ENCODE peak calls at places on chromosomes 11 and 22, in nine cellular contexts. S, B, R, I, U, K, W, G and C are unnamed samples.

GRCh38 chr11:61927501-61927900 is 10.1 kb upstream of the RAB3IL1 start:
- DNase-seq in S (no peak), B (no peak), R (no peak), I (no peak), U (no peak), K (no peak), W (no peak), G (no peak), C (no peak)

GRCh38 chr22:40247976-40248375 is 70.3 kb downstream of the TNRC6B start:
- DNase-seq in S (no peak), B (no peak), R (no peak), I (no peak), U (no peak), K (no peak), W (no peak), G (no peak), C (peak)

GRCh38 chr11:45737056-45737455 is 67.9 kb upstream of the SLC35C1 start:
- DNase-seq in S (no peak), B (no peak), R (peak), I (no peak), U (no peak), K (no peak), W (no peak), G (no peak), C (no peak)

GRCh38 chr11:23359297-23359696 is 499.0 kb upstream of the CCDC179 start:
- DNase-seq in S (no peak), B (no peak), R (peak), I (no peak), U (no peak), K (peak), W (peak), G (no peak), C (no peak)

GRCh38 chr11:66567787-66568123 is 651 bp downstream of the CTSF start:
- DNase-seq in S (no peak), B (peak), R (no peak), I (no peak), U (no peak), K (no peak), W (no peak), G (no peak), C (no peak)

GRCh38 chr22:27480487-27480886 is 321.1 kb downstream of the MN1 start:
- DNase-seq in S (peak), B (peak), R (no peak), I (no peak), U (no peak), K (peak), W (peak), G (no peak), C (no peak)

GRCh38 chr11:66743271-66743968 is 14.4 kb upstream of the SPTBN2 start:
- DNase-seq in S (peak), B (no peak), R (no peak), I (peak), U (peak), K (no peak), W (no peak), G (no peak), C (no peak)

GRCh38 chr11:90204832-90205646 is 17.8 kb downstream of the CHORDC1 start:
- DNase-seq in S (peak), B (no peak), R (peak), I (no peak), U (no peak), K (peak), W (peak), G (peak), C (peak)

GRCh38 chr22:17576475-17576874 is 13.2 kb downstream of the SLC25A18 start:
- DNase-seq in S (no peak), B (no peak), R (peak), I (no peak), U (no peak), K (no peak), W (no peak), G (no peak), C (no peak)

GRCh38 chr11:9639985-9640384 is 23.9 kb upstream of the SWAP70 start:
- DNase-seq in S (no peak), B (no peak), R (no peak), I (no peak), U (no peak), K (no peak), W (no peak), G (no peak), C (no peak)

GRCh38 chr11:34274712-34275398 is 83.0 kb downstream of the ABTB2 start:
- DNase-seq in S (no peak), B (peak), R (peak), I (peak), U (peak), K (peak), W (no peak), G (no peak), C (no peak)

GRCh38 chr11:36288442-36289225 is 590 bp downstream of the COMMD9 start:
- DNase-seq in S (no peak), B (no peak), R (no peak), I (no peak), U (peak), K (no peak), W (no peak), G (no peak), C (no peak)

GRCh38 chr22:30245985-30246901 is at the start of gene LIF:
- DNase-seq in S (peak), B (no peak), R (peak), I (no peak), U (peak), K (peak), W (no peak), G (peak), C (peak)

GRCh38 chr11:111426615-111427014 is 47.5 kb upstream of the POU2AF1 start:
- DNase-seq in S (no peak), B (no peak), R (no peak), I (no peak), U (peak), K (no peak), W (no peak), G (no peak), C (no peak)

GRCh38 chr22:35334010-35334409 is 34.3 kb downstream of the TOM1 start:
- DNase-seq in S (no peak), B (no peak), R (no peak), I (no peak), U (no peak), K (no peak), W (no peak), G (no peak), C (peak)

GRCh38 chr11:65311197-65311631 is 3.5 kb upstream of the CDC42EP2 start:
- DNase-seq in S (peak), B (no peak), R (no peak), I (peak), U (no peak), K (no peak), W (no peak), G (no peak), C (no peak)

GRCh38 chr11:44016546-44017442 is 31.0 kb upstream of the ACCSL start:
- DNase-seq in S (no peak), B (no peak), R (no peak), I (no peak), U (no peak), K (peak), W (no peak), G (no peak), C (no peak)

GRCh38 chr11:45927332-45927683 is 4.9 kb downstream of the LARGE2 start:
- DNase-seq in S (no peak), B (peak), R (no peak), I (no peak), U (no peak), K (no peak), W (no peak), G (peak), C (peak)

GRCh38 chr11:44315947-44316387 is 6.0 kb upstream of the ALX4 start:
- DNase-seq in S (peak), B (no peak), R (peak), I (no peak), U (no peak), K (peak), W (no peak), G (no peak), C (no peak)

GRCh38 chr11:67373916-67374570 is 645 bp upstream of the CLCF1 start:
- DNase-seq in S (peak), B (no peak), R (peak), I (peak), U (peak), K (peak), W (peak), G (peak), C (peak)

GRCh38 chr22:41904450-41905410 is 10.1 kb downstream of the SHISA8 start:
- DNase-seq in S (no peak), B (no peak), R (no peak), I (no peak), U (no peak), K (no peak), W (no peak), G (no peak), C (no peak)

GRCh38 chr11:103901656-103902055 is 134.8 kb upstream of the DDI1 start:
- DNase-seq in S (no peak), B (no peak), R (no peak), I (no peak), U (no peak), K (no peak), W (no peak), G (no peak), C (no peak)

GRCh38 chr11:111417766-111418435 is 38.8 kb upstream of the POU2AF1 start:
- DNase-seq in S (no peak), B (no peak), R (peak), I (no peak), U (no peak), K (peak), W (no peak), G (no peak), C (no peak)

GRCh38 chr22:25112538-25113253 is 87.0 kb upstream of the CRYBB3 start:
- DNase-seq in S (no peak), B (no peak), R (no peak), I (no peak), U (peak), K (no peak), W (peak), G (no peak), C (no peak)

GRCh38 chr11:73195191-73196007 is 22.7 kb upstream of the P2RY2 start:
- DNase-seq in S (no peak), B (peak), R (no peak), I (no peak), U (peak), K (peak), W (peak), G (no peak), C (no peak)

GRCh38 chr11:27331984-27332383 is 31.0 kb downstream of the CCDC34 start:
- DNase-seq in S (no peak), B (no peak), R (peak), I (no peak), U (no peak), K (no peak), W (peak), G (no peak), C (no peak)

GRCh38 chr11:13114566-13115465 is 105.7 kb downstream of the RASSF10 start:
- DNase-seq in S (peak), B (no peak), R (no peak), I (peak), U (no peak), K (peak), W (peak), G (no peak), C (peak)

GRCh38 chr22:37431366-37431765 is 4.1 kb upstream of the ELFN2 start:
- DNase-seq in S (no peak), B (no peak), R (no peak), I (no peak), U (no peak), K (no peak), W (peak), G (no peak), C (no peak)

GRCh38 chr11:74870485-74870884 is 78.4 kb downstream of the XRRA1 start:
- DNase-seq in S (peak), B (no peak), R (peak), I (no peak), U (no peak), K (no peak), W (peak), G (peak), C (no peak)
- TF ChIP-seq CTCF in S (peak), B (no peak), R (peak), I (peak), U (no peak), K (no peak), W (peak), G (no peak), C (peak)

GRCh38 chr11:117949062-117949461 is 19.9 kb upstream of the TMPRSS13 start:
- DNase-seq in S (no peak), B (no peak), R (no peak), I (no peak), U (no peak), K (no peak), W (no peak), G (peak), C (no peak)

GRCh38 chr11:117946842-117947526 is 17.8 kb upstream of the TMPRSS13 start:
- DNase-seq in S (peak), B (peak), R (peak), I (peak), U (peak), K (peak), W (peak), G (peak), C (peak)

GRCh38 chr11:117953029-117953671 is 23.9 kb upstream of the TMPRSS13 start:
- DNase-seq in S (no peak), B (no peak), R (no peak), I (no peak), U (no peak), K (no peak), W (no peak), G (peak), C (peak)

GRCh38 chr11:117950999-117951961 is 22.1 kb upstream of the TMPRSS13 start:
- DNase-seq in S (no peak), B (no peak), R (no peak), I (no peak), U (no peak), K (no peak), W (no peak), G (peak), C (peak)

GRCh38 chr11:117950320-117950719 is 21.1 kb upstream of the TMPRSS13 start:
- DNase-seq in S (no peak), B (no peak), R (no peak), I (no peak), U (no peak), K (no peak), W (no peak), G (peak), C (peak)
- TF ChIP-seq CTCF in S (no peak), B (no peak), R (no peak), I (peak), U (no peak), K (peak), W (no peak), G (peak), C (no peak)

DNA sequence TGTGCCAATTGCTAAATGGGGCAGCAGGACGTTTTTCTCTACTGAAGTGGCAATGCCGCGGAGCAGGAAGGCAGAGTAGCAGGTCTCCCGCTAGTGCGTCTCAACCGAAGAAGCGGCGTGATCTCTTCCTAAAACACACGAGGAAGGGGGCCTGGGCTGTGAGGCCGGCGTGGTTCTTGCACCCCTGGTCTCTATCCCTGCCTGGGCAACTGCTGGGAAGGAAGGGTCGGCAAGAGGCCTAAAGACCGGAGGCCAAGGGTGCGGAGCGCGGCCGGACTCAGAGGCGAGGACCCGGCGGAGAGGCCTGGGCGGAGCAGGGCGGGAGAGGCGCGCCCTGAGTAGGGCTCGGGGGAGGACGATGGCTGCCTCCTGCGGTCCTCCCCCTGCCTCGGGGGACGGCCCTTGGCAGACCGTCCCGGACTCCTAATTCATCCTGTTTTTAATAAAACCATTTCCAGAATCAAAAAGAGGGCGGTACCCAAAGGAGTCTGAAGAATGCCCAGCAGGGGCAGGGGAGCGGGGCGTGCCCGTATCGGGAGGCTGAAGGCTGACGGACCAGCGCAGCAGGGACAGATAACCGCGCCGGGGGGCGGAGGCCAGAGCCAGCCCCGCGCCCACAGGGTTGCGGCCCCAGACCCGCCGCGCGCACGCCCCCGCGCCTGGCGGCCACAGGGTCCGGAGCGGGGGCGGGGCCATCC is 559 bp upstream of the APLP2 start:
- DNase-seq in S (peak), B (peak), R (peak), I (no peak), U (no peak), K (peak), W (no peak), G (no peak), C (peak)
- TF ChIP-seq CTCF in S (no peak), B (no peak), R (peak), I (peak), U (no peak), K (no peak), W (peak), G (no peak), C (no peak)

GRCh38 chr11:1919428-1920127 is at the start of gene TNNT3:
- DNase-seq in S (peak), B (no peak), R (no peak), I (no peak), U (no peak), K (no peak), W (no peak), G (peak), C (no peak)

GRCh38 chr11:1916986-1917522 is 2.4 kb upstream of the TNNT3 start:
- DNase-seq in S (no peak), B (no peak), R (no peak), I (no peak), U (no peak), K (no peak), W (no peak), G (peak), C (no peak)

GRCh38 chr11:1918436-1919315 is 827 bp upstream of the TNNT3 start:
- DNase-seq in S (no peak), B (no peak), R (no peak), I (no peak), U (no peak), K (no peak), W (no peak), G (peak), C (no peak)

GRCh38 chr11:1916132-1916985 is 3.1 kb upstream of the TNNT3 start:
- DNase-seq in S (no peak), B (no peak), R (no peak), I (no peak), U (no peak), K (no peak), W (no peak), G (peak), C (peak)

DNA sequence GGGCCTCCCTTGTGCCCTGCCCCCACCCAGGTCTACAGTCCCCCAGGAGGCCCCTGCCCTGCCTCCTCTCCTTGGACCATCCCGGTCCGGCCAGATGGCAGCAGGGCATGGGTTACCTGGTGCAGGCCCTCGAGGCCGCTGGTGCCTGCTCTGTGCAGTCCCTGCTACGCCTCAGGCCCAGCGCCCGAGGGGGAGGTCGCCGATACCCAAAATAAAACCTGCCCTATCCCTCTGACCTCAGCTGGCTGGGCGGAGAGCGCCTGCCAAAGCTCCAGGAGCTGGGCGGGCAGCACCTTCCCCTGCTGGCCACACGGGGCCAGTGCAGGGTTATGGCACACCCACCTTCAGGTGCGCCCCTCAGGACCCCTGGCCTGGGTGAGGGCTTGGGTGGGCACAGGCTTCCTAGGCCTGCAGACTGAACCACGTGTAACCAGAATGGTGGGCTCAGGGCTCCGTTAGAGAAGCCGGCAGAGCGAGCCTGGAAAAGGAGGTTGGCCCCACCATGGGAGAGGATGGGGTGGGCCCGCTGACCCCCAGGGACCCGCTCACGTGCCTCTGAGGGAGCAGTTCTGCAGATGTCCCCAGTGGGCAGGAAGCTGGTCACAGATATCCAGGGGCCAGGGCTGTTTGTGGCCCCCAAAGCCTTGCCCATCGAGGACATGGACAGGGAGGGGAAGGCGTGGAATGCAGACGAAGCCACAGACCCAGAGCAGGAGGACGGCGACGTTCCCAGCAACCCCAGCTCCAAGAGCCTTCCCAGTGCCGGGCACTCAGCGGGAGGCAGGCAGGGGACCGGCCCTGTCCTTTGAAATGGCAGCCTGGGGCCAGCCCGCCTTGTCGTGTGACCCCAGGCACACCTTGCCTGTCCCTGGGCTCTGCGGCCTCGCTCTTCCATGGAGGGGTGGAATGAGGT is 1.7 kb upstream of the TNNT3 start:
- DNase-seq in S (peak), B (no peak), R (no peak), I (no peak), U (no peak), K (no peak), W (no peak), G (peak), C (no peak)
- TF ChIP-seq CTCF in S (peak), B (no peak), R (peak), I (peak), U (peak), K (peak), W (peak), G (peak), C (peak)